ENCODE peak calls at places on chromosomes 13 and 19, in nine cellular contexts. One of them, this sample, is unnamed. For H3K4me1, the result is how much of the 10 kb centered on the place peaks cover.

GRCh38 chr13:40549500-40550094 is 116.8 kb downstream of the FOXO1 start:
- DNase-seq in CD4-positive, alpha-beta memory T cell: no peak
- DNase-seq in cardiac muscle cell: no peak
- DNase-seq in HepG2: peak
- DNase-seq in breast epithelium: no peak
- DNase-seq in Peyer's patch: no peak
- DNase-seq in ascending aorta: no peak
- DNase-seq in mesendoderm: no peak
- DNase-seq in keratinocyte: no peak
- DNase-seq in this sample: no peak

GRCh38 chr19:18470153-18470552 is 32.2 kb upstream of the ISYNA1 start:
- DNase-seq in CD4-positive, alpha-beta memory T cell: no peak
- DNase-seq in cardiac muscle cell: peak
- DNase-seq in HepG2: peak
- DNase-seq in breast epithelium: no peak
- DNase-seq in Peyer's patch: no peak
- DNase-seq in ascending aorta: no peak
- DNase-seq in mesendoderm: peak
- DNase-seq in keratinocyte: no peak
- DNase-seq in this sample: no peak

GRCh38 chr13:86446311-86446710 is 647.1 kb upstream of the SLITRK6 start:
- DNase-seq in CD4-positive, alpha-beta memory T cell: no peak
- DNase-seq in cardiac muscle cell: no peak
- DNase-seq in HepG2: no peak
- DNase-seq in breast epithelium: no peak
- DNase-seq in Peyer's patch: no peak
- DNase-seq in ascending aorta: no peak
- DNase-seq in mesendoderm: peak
- DNase-seq in keratinocyte: no peak
- DNase-seq in this sample: no peak

GRCh38 chr13:94784066-94784465 is 71.7 kb upstream of the SOX21 start:
- DNase-seq in CD4-positive, alpha-beta memory T cell: no peak
- DNase-seq in cardiac muscle cell: no peak
- DNase-seq in HepG2: no peak
- DNase-seq in breast epithelium: no peak
- DNase-seq in Peyer's patch: no peak
- DNase-seq in ascending aorta: no peak
- DNase-seq in mesendoderm: no peak
- DNase-seq in keratinocyte: no peak
- DNase-seq in this sample: no peak

GRCh38 chr19:17052439-17052838 is 22.8 kb downstream of the HAUS8 start:
- DNase-seq in CD4-positive, alpha-beta memory T cell: peak
- DNase-seq in cardiac muscle cell: peak
- DNase-seq in HepG2: no peak
- DNase-seq in breast epithelium: no peak
- DNase-seq in Peyer's patch: no peak
- DNase-seq in ascending aorta: no peak
- DNase-seq in mesendoderm: peak
- DNase-seq in keratinocyte: no peak
- DNase-seq in this sample: peak

GRCh38 chr19:49294401-49294800 is 30.6 kb downstream of the SLC6A16 start:
- DNase-seq in CD4-positive, alpha-beta memory T cell: no peak
- DNase-seq in cardiac muscle cell: no peak
- DNase-seq in HepG2: no peak
- DNase-seq in breast epithelium: no peak
- DNase-seq in Peyer's patch: no peak
- DNase-seq in ascending aorta: no peak
- DNase-seq in mesendoderm: peak
- DNase-seq in keratinocyte: no peak
- DNase-seq in this sample: no peak

GRCh38 chr13:110063490-110063889 is 243.5 kb downstream of the COL4A1 start:
- DNase-seq in CD4-positive, alpha-beta memory T cell: no peak
- DNase-seq in cardiac muscle cell: no peak
- DNase-seq in HepG2: no peak
- DNase-seq in breast epithelium: no peak
- DNase-seq in Peyer's patch: no peak
- DNase-seq in ascending aorta: no peak
- DNase-seq in mesendoderm: no peak
- DNase-seq in keratinocyte: no peak
- DNase-seq in this sample: no peak

GRCh38 chr13:27406178-27406939 is 18.1 kb upstream of the GTF3A start:
- DNase-seq in CD4-positive, alpha-beta memory T cell: peak
- DNase-seq in cardiac muscle cell: peak
- DNase-seq in HepG2: peak
- DNase-seq in breast epithelium: no peak
- DNase-seq in Peyer's patch: no peak
- DNase-seq in ascending aorta: no peak
- DNase-seq in mesendoderm: peak
- DNase-seq in keratinocyte: no peak
- DNase-seq in this sample: no peak

GRCh38 chr13:29573190-29573589 is 22.3 kb downstream of the SLC7A1 start:
- DNase-seq in CD4-positive, alpha-beta memory T cell: no peak
- DNase-seq in cardiac muscle cell: no peak
- DNase-seq in HepG2: no peak
- DNase-seq in breast epithelium: no peak
- DNase-seq in Peyer's patch: peak
- DNase-seq in ascending aorta: no peak
- DNase-seq in mesendoderm: no peak
- DNase-seq in keratinocyte: no peak
- DNase-seq in this sample: peak

GRCh38 chr19:15396436-15396835 is 16.8 kb upstream of the AKAP8 start:
- DNase-seq in CD4-positive, alpha-beta memory T cell: no peak
- DNase-seq in cardiac muscle cell: no peak
- DNase-seq in HepG2: no peak
- DNase-seq in breast epithelium: no peak
- DNase-seq in Peyer's patch: no peak
- DNase-seq in ascending aorta: no peak
- DNase-seq in mesendoderm: no peak
- DNase-seq in keratinocyte: no peak
- DNase-seq in this sample: no peak

GRCh38 chr13:109628251-109628699 is 158.1 kb downstream of the IRS2 start:
- DNase-seq in CD4-positive, alpha-beta memory T cell: no peak
- DNase-seq in cardiac muscle cell: no peak
- DNase-seq in HepG2: no peak
- DNase-seq in breast epithelium: no peak
- DNase-seq in Peyer's patch: no peak
- DNase-seq in ascending aorta: no peak
- DNase-seq in mesendoderm: no peak
- DNase-seq in keratinocyte: no peak
- DNase-seq in this sample: no peak

GRCh38 chr19:10228925-10229324 is 2.2 kb downstream of the S1PR2 start:
- DNase-seq in CD4-positive, alpha-beta memory T cell: peak
- DNase-seq in cardiac muscle cell: peak
- DNase-seq in HepG2: peak
- DNase-seq in breast epithelium: no peak
- DNase-seq in Peyer's patch: no peak
- DNase-seq in ascending aorta: no peak
- DNase-seq in mesendoderm: peak
- DNase-seq in keratinocyte: no peak
- DNase-seq in this sample: no peak

GRCh38 chr19:38360839-38361631 is 13.3 kb upstream of the PSMD8 start:
- DNase-seq in CD4-positive, alpha-beta memory T cell: no peak
- DNase-seq in cardiac muscle cell: no peak
- DNase-seq in HepG2: no peak
- DNase-seq in breast epithelium: no peak
- DNase-seq in Peyer's patch: no peak
- DNase-seq in ascending aorta: no peak
- DNase-seq in mesendoderm: no peak
- DNase-seq in keratinocyte: no peak
- DNase-seq in this sample: no peak

GRCh38 chr13:80339841-80340642 is 884 bp downstream of the SPRY2 start:
- DNase-seq in CD4-positive, alpha-beta memory T cell: no peak
- DNase-seq in cardiac muscle cell: peak
- DNase-seq in HepG2: peak
- DNase-seq in breast epithelium: no peak
- DNase-seq in Peyer's patch: peak
- DNase-seq in ascending aorta: no peak
- DNase-seq in mesendoderm: peak
- DNase-seq in keratinocyte: no peak
- DNase-seq in this sample: peak

GRCh38 chr13:102598061-102598460 is 1.3 kb downstream of the TPP2 start:
- DNase-seq in CD4-positive, alpha-beta memory T cell: no peak
- DNase-seq in cardiac muscle cell: no peak
- DNase-seq in HepG2: no peak
- DNase-seq in breast epithelium: no peak
- DNase-seq in Peyer's patch: no peak
- DNase-seq in ascending aorta: no peak
- DNase-seq in mesendoderm: peak
- DNase-seq in keratinocyte: no peak
- DNase-seq in this sample: no peak

GRCh38 chr13:102597029-102598015 is 536 bp downstream of the TPP2 start:
- DNase-seq in CD4-positive, alpha-beta memory T cell: peak
- DNase-seq in cardiac muscle cell: peak
- DNase-seq in HepG2: no peak
- DNase-seq in breast epithelium: no peak
- DNase-seq in Peyer's patch: peak
- DNase-seq in ascending aorta: no peak
- DNase-seq in mesendoderm: peak
- DNase-seq in keratinocyte: no peak
- DNase-seq in this sample: peak

GRCh38 chr13:102591988-102592781 is 4.6 kb upstream of the TPP2 start:
- DNase-seq in CD4-positive, alpha-beta memory T cell: peak
- DNase-seq in cardiac muscle cell: peak
- DNase-seq in HepG2: peak
- DNase-seq in breast epithelium: peak
- DNase-seq in Peyer's patch: peak
- DNase-seq in ascending aorta: peak
- DNase-seq in mesendoderm: peak
- DNase-seq in keratinocyte: no peak
- DNase-seq in this sample: peak

GRCh38 chr13:102599451-102600012 is 2.7 kb downstream of the TPP2 start:
- DNase-seq in CD4-positive, alpha-beta memory T cell: no peak
- DNase-seq in cardiac muscle cell: no peak
- DNase-seq in HepG2: no peak
- DNase-seq in breast epithelium: no peak
- DNase-seq in Peyer's patch: no peak
- DNase-seq in ascending aorta: no peak
- DNase-seq in mesendoderm: no peak
- DNase-seq in keratinocyte: no peak
- DNase-seq in this sample: no peak

GRCh38 chr13:102596147-102597028 is at the start of gene TPP2:
- DNase-seq in CD4-positive, alpha-beta memory T cell: peak
- DNase-seq in cardiac muscle cell: peak
- DNase-seq in HepG2: peak
- DNase-seq in breast epithelium: peak
- DNase-seq in Peyer's patch: peak
- DNase-seq in ascending aorta: peak
- DNase-seq in mesendoderm: peak
- DNase-seq in keratinocyte: peak
- DNase-seq in this sample: peak
- H3K4me1 ChIP-seq in CD4-positive, alpha-beta memory T cell: half or more
- H3K4me1 ChIP-seq in cardiac muscle cell: under half
- H3K4me1 ChIP-seq in HepG2: under half
- H3K4me1 ChIP-seq in breast epithelium: under half
- H3K4me1 ChIP-seq in Peyer's patch: under half
- H3K4me1 ChIP-seq in ascending aorta: under half
- H3K4me1 ChIP-seq in mesendoderm: under half
- H3K4me1 ChIP-seq in keratinocyte: under half
- H3K4me1 ChIP-seq in this sample: under half

DNA sequence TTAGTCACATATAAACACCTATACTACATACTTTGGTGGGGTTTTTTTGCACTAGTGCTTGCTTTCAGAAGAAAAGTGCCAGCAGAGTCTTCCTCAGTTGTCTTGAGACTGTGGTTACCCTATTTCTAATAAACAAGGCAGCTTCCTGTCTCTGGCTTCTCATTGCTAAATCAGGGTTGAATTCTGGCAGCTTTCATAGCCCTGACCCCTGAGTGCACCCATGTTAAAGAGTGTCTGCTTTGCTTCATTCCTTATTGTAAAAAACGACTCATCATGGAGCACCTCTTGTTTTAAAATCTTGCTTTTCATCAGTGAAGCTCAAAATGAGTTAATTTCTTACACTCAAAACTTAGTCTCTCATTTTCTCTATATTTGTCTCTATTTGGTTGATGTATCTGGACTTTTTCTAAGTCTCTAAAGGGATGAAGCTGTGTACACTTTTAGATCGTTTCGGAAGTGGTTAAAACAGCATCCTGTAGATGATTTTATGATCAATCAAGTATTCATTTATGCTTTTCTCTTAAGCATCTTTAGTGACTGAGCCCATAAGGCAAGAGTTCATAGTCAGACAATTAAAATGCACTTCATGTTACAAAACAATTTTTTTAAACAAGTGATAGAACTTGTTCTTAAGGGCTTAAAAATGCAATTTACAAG is 72.1 kb downstream of the KLF12 start:
- DNase-seq in CD4-positive, alpha-beta memory T cell: peak
- DNase-seq in cardiac muscle cell: peak
- DNase-seq in HepG2: no peak
- DNase-seq in breast epithelium: no peak
- DNase-seq in Peyer's patch: no peak
- DNase-seq in ascending aorta: no peak
- DNase-seq in mesendoderm: no peak
- DNase-seq in keratinocyte: no peak
- DNase-seq in this sample: no peak
- H3K4me1 ChIP-seq in CD4-positive, alpha-beta memory T cell: half or more
- H3K4me1 ChIP-seq in cardiac muscle cell: under half
- H3K4me1 ChIP-seq in HepG2: under half
- H3K4me1 ChIP-seq in breast epithelium: under half
- H3K4me1 ChIP-seq in Peyer's patch: under half
- H3K4me1 ChIP-seq in ascending aorta: under half
- H3K4me1 ChIP-seq in mesendoderm: under half
- H3K4me1 ChIP-seq in keratinocyte: under half
- H3K4me1 ChIP-seq in this sample: under half

DNA sequence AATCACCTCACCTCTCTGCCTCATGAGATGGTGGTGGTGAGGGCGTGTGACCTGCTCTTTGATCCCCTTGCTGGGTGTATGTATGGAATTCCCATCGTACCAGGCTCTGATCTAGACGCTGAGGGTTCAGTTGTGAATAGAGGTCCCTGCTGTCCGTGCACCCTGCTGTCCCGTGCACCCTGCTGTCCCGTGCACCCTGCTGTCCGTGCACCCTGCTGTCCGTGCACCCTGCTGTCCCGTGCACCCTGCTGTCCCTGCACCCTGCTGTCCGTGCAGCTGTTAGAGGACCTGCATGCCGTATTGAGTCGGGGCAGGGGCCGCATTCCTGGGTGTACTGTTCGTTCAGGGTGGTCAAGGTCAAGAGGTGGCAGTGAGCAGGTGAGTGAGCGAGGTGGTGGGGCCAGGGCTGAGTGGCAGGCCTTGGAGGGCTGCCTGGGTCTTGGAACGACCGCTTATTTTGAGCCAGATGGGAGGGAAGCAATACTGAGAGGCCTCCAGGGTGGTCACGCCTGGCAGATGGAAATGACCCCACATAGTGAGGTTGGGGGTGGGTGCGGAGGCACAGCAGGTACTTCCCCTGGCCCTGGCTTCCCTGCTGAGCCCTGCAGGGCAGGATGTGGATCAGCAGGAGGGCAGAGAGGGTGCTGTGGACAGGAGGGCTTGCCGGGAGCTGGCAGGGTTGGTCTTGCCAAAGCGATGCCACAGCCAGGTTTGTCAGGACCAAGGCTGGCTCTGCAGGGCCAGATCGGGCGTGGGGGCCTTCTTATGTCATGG is 4.6 kb upstream of the EPN1 start:
- DNase-seq in CD4-positive, alpha-beta memory T cell: no peak
- DNase-seq in cardiac muscle cell: no peak
- DNase-seq in HepG2: no peak
- DNase-seq in breast epithelium: no peak
- DNase-seq in Peyer's patch: no peak
- DNase-seq in ascending aorta: no peak
- DNase-seq in mesendoderm: no peak
- DNase-seq in keratinocyte: no peak
- DNase-seq in this sample: peak
- H3K4me1 ChIP-seq in CD4-positive, alpha-beta memory T cell: under half
- H3K4me1 ChIP-seq in cardiac muscle cell: under half
- H3K4me1 ChIP-seq in HepG2: under half
- H3K4me1 ChIP-seq in breast epithelium: under half
- H3K4me1 ChIP-seq in Peyer's patch: half or more
- H3K4me1 ChIP-seq in ascending aorta: under half
- H3K4me1 ChIP-seq in mesendoderm: under half
- H3K4me1 ChIP-seq in keratinocyte: under half
- H3K4me1 ChIP-seq in this sample: under half

GRCh38 chr13:75766636-75767035 is 130.5 kb downstream of the LMO7 start:
- DNase-seq in CD4-positive, alpha-beta memory T cell: peak
- DNase-seq in cardiac muscle cell: no peak
- DNase-seq in HepG2: no peak
- DNase-seq in breast epithelium: no peak
- DNase-seq in Peyer's patch: no peak
- DNase-seq in ascending aorta: no peak
- DNase-seq in mesendoderm: no peak
- DNase-seq in keratinocyte: no peak
- DNase-seq in this sample: no peak
- H3K4me1 ChIP-seq in CD4-positive, alpha-beta memory T cell: under half
- H3K4me1 ChIP-seq in cardiac muscle cell: under half
- H3K4me1 ChIP-seq in HepG2: half or more
- H3K4me1 ChIP-seq in breast epithelium: under half
- H3K4me1 ChIP-seq in Peyer's patch: under half
- H3K4me1 ChIP-seq in ascending aorta: under half
- H3K4me1 ChIP-seq in mesendoderm: under half
- H3K4me1 ChIP-seq in keratinocyte: under half
- H3K4me1 ChIP-seq in this sample: under half

This sample was measured in upper lobe of left lung.